ENCODE peak calls at places on chromosomes 11 and 22, in nine cellular contexts. One of them, this sample, is unnamed.
A peak's percentile ranks its signal among the peaks of the same experiment; 100 is the strongest.

GRCh38 chr11:2215561-2216399 is 44.2 kb upstream of the TH start:
- DNase-seq in ovary: no peak
- DNase-seq in H9: peak; percentile 37
- DNase-seq in breast epithelium: peak; percentile 2
- DNase-seq in K562: peak; percentile 12
- DNase-seq in heart right ventricle: no peak
- DNase-seq in GM23338: no peak
- DNase-seq in fibroblast of lung: no peak
- DNase-seq in HCT116: no peak
- DNase-seq in this sample: no peak

GRCh38 chr11:67120881-67121710 is 2.0 kb downstream of the KDM2A start:
- DNase-seq in ovary: no peak
- DNase-seq in H9: no peak
- DNase-seq in breast epithelium: no peak
- DNase-seq in K562: no peak
- DNase-seq in heart right ventricle: no peak
- DNase-seq in GM23338: no peak
- DNase-seq in fibroblast of lung: peak; percentile 58
- DNase-seq in HCT116: no peak
- DNase-seq in this sample: no peak

GRCh38 chr11:121670792-121671275 is 218.1 kb upstream of the SORL1-AS1 start:
- DNase-seq in ovary: no peak
- DNase-seq in H9: no peak
- DNase-seq in breast epithelium: no peak
- DNase-seq in K562: no peak
- DNase-seq in heart right ventricle: no peak
- DNase-seq in GM23338: no peak
- DNase-seq in fibroblast of lung: no peak
- DNase-seq in HCT116: no peak
- DNase-seq in this sample: no peak

GRCh38 chr11:33290319-33290718 is 33.1 kb downstream of the HIPK3 start:
- DNase-seq in ovary: no peak
- DNase-seq in H9: no peak
- DNase-seq in breast epithelium: no peak
- DNase-seq in K562: no peak
- DNase-seq in heart right ventricle: no peak
- DNase-seq in GM23338: no peak
- DNase-seq in fibroblast of lung: no peak
- DNase-seq in HCT116: no peak
- DNase-seq in this sample: no peak

GRCh38 chr11:13963169-13963948 is 836 bp downstream of the SPON1 start:
- DNase-seq in ovary: peak; percentile 67
- DNase-seq in H9: peak; percentile 49
- DNase-seq in breast epithelium: no peak
- DNase-seq in K562: no peak
- DNase-seq in heart right ventricle: peak; percentile 31
- DNase-seq in GM23338: peak; percentile 58
- DNase-seq in fibroblast of lung: peak; percentile 39
- DNase-seq in HCT116: no peak
- DNase-seq in this sample: no peak

GRCh38 chr11:42770444-42771065 is 541.2 kb upstream of the API5 start:
- DNase-seq in ovary: no peak
- DNase-seq in H9: peak; percentile 31
- DNase-seq in breast epithelium: no peak
- DNase-seq in K562: peak; percentile 15
- DNase-seq in heart right ventricle: no peak
- DNase-seq in GM23338: peak; percentile 48
- DNase-seq in fibroblast of lung: peak; percentile 3
- DNase-seq in HCT116: no peak
- DNase-seq in this sample: peak; percentile 29

GRCh38 chr11:119728651-119729580 is at the start of gene NECTIN1:
- DNase-seq in ovary: peak; percentile 93
- DNase-seq in H9: peak; percentile 89
- DNase-seq in breast epithelium: peak; percentile 82
- DNase-seq in K562: peak; percentile 93
- DNase-seq in heart right ventricle: peak; percentile 91
- DNase-seq in GM23338: peak; percentile 87
- DNase-seq in fibroblast of lung: peak; percentile 80
- DNase-seq in HCT116: peak; percentile 60
- DNase-seq in this sample: no peak

GRCh38 chr11:86245369-86246292 is 1.1 kb downstream of the EED start:
- DNase-seq in ovary: no peak
- DNase-seq in H9: peak; percentile 38
- DNase-seq in breast epithelium: no peak
- DNase-seq in K562: peak; percentile 33
- DNase-seq in heart right ventricle: no peak
- DNase-seq in GM23338: peak; percentile 63
- DNase-seq in fibroblast of lung: peak; percentile 28
- DNase-seq in HCT116: no peak
- DNase-seq in this sample: no peak

GRCh38 chr22:28181332-28181731 is 262.3 kb upstream of the PITPNB start:
- DNase-seq in ovary: no peak
- DNase-seq in H9: no peak
- DNase-seq in breast epithelium: no peak
- DNase-seq in K562: no peak
- DNase-seq in heart right ventricle: no peak
- DNase-seq in GM23338: no peak
- DNase-seq in fibroblast of lung: no peak
- DNase-seq in HCT116: no peak
- DNase-seq in this sample: no peak

GRCh38 chr11:15073361-15074205 is at the start of gene CALCB:
- DNase-seq in ovary: no peak
- DNase-seq in H9: peak; percentile 81
- DNase-seq in breast epithelium: no peak
- DNase-seq in K562: no peak
- DNase-seq in heart right ventricle: no peak
- DNase-seq in GM23338: peak; percentile 74
- DNase-seq in fibroblast of lung: peak; percentile 24
- DNase-seq in HCT116: no peak
- DNase-seq in this sample: no peak

GRCh38 chr11:88310246-88310645 is 27.3 kb downstream of the CTSC start:
- DNase-seq in ovary: no peak
- DNase-seq in H9: no peak
- DNase-seq in breast epithelium: no peak
- DNase-seq in K562: no peak
- DNase-seq in heart right ventricle: no peak
- DNase-seq in GM23338: no peak
- DNase-seq in fibroblast of lung: no peak
- DNase-seq in HCT116: no peak
- DNase-seq in this sample: no peak
- H3K4me1 ChIP-seq in ovary: peaks cover 6% of the 10 kb centered on the region
- H3K4me1 ChIP-seq in H9: peaks cover 8% of the 10 kb centered on the region
- H3K4me1 ChIP-seq in breast epithelium: no peaks in the 10 kb centered on the region
- H3K4me1 ChIP-seq in K562: no peaks in the 10 kb centered on the region
- H3K4me1 ChIP-seq in heart right ventricle: no peaks in the 10 kb centered on the region
- H3K4me1 ChIP-seq in GM23338: peaks cover 63% of the 10 kb centered on the region
- H3K4me1 ChIP-seq in fibroblast of lung: no peaks in the 10 kb centered on the region
- H3K4me1 ChIP-seq in HCT116: no peaks in the 10 kb centered on the region
- H3K4me1 ChIP-seq in this sample: peaks cover 5% of the 10 kb centered on the region

GRCh38 chr11:95684701-95685100 is 104.9 kb downstream of the FAM76B start:
- DNase-seq in ovary: no peak
- DNase-seq in H9: no peak
- DNase-seq in breast epithelium: no peak
- DNase-seq in K562: no peak
- DNase-seq in heart right ventricle: no peak
- DNase-seq in GM23338: no peak
- DNase-seq in fibroblast of lung: no peak
- DNase-seq in HCT116: no peak
- DNase-seq in this sample: no peak
- H3K4me1 ChIP-seq in ovary: peaks cover 4% of the 10 kb centered on the region
- H3K4me1 ChIP-seq in H9: no peaks in the 10 kb centered on the region
- H3K4me1 ChIP-seq in breast epithelium: no peaks in the 10 kb centered on the region
- H3K4me1 ChIP-seq in K562: no peaks in the 10 kb centered on the region
- H3K4me1 ChIP-seq in heart right ventricle: peaks cover 3% of the 10 kb centered on the region
- H3K4me1 ChIP-seq in GM23338: peaks cover 11% of the 10 kb centered on the region
- H3K4me1 ChIP-seq in fibroblast of lung: no peaks in the 10 kb centered on the region
- H3K4me1 ChIP-seq in HCT116: no peaks in the 10 kb centered on the region
- H3K4me1 ChIP-seq in this sample: no peaks in the 10 kb centered on the region

GRCh38 chr11:62501432-62501891 is 45.1 kb downstream of the AHNAK start:
- DNase-seq in ovary: no peak
- DNase-seq in H9: no peak
- DNase-seq in breast epithelium: peak; percentile 81
- DNase-seq in K562: no peak
- DNase-seq in heart right ventricle: peak; percentile 57
- DNase-seq in GM23338: no peak
- DNase-seq in fibroblast of lung: peak; percentile 22
- DNase-seq in HCT116: no peak
- DNase-seq in this sample: no peak

GRCh38 chr11:62505112-62505783 is 41.4 kb downstream of the AHNAK start:
- DNase-seq in ovary: no peak
- DNase-seq in H9: peak; percentile 72
- DNase-seq in breast epithelium: no peak
- DNase-seq in K562: peak; percentile 66
- DNase-seq in heart right ventricle: peak; percentile 51
- DNase-seq in GM23338: peak; percentile 92
- DNase-seq in fibroblast of lung: no peak
- DNase-seq in HCT116: no peak
- DNase-seq in this sample: no peak

GRCh38 chr11:62500066-62501035 is 46.3 kb downstream of the AHNAK start:
- DNase-seq in ovary: no peak
- DNase-seq in H9: peak; percentile 67
- DNase-seq in breast epithelium: peak; percentile 83
- DNase-seq in K562: peak; percentile 61
- DNase-seq in heart right ventricle: no peak
- DNase-seq in GM23338: peak; percentile 71
- DNase-seq in fibroblast of lung: no peak
- DNase-seq in HCT116: peak; percentile 88
- DNase-seq in this sample: no peak

GRCh38 chr11:62504158-62504973 is 42.2 kb downstream of the AHNAK start:
- DNase-seq in ovary: no peak
- DNase-seq in H9: peak; percentile 49
- DNase-seq in breast epithelium: peak; percentile 55
- DNase-seq in K562: peak; percentile 38
- DNase-seq in heart right ventricle: no peak
- DNase-seq in GM23338: peak; percentile 75
- DNase-seq in fibroblast of lung: no peak
- DNase-seq in HCT116: no peak
- DNase-seq in this sample: no peak

DNA sequence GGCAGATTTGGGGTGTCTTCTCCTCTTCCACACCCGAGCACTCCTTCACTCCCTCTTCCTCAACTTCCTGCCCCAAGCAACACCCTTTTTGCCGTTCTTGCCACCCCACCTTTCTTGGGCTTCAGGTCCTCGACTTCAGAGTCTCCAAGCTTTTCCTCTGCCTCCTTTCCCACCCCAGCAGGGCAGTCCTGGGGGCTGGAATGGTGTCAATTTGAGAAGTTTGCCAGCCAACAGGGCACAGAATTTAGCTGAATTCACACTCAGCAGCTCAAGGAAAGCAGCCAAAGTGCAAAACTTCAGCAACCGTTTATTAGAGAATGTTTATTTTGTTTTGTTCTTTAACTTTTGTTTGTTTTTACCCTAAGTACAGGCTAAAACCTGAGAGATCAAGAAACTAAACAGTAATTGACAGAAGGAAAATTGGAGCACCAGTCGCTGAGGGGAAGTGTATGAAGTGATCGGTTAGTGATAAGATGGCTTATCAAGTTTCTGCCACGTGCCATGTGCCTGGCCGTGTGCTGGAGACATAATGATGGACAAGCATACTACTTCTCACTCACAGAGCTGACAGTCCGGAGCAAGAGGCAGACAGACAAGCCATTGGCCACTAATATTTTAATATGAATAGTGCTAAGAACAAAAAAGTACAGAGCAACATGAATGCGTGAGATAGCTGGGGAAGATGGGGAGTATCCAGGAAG is 44.4 kb downstream of the AHNAK start:
- DNase-seq in ovary: no peak
- DNase-seq in H9: no peak
- DNase-seq in breast epithelium: no peak
- DNase-seq in K562: no peak
- DNase-seq in heart right ventricle: no peak
- DNase-seq in GM23338: no peak
- DNase-seq in fibroblast of lung: no peak
- DNase-seq in HCT116: no peak
- DNase-seq in this sample: no peak
- H3K4me1 ChIP-seq in ovary: peaks cover 2% of the 10 kb centered on the region
- H3K4me1 ChIP-seq in H9: no peaks in the 10 kb centered on the region
- H3K4me1 ChIP-seq in breast epithelium: no peaks in the 10 kb centered on the region
- H3K4me1 ChIP-seq in K562: peaks cover 58% of the 10 kb centered on the region
- H3K4me1 ChIP-seq in heart right ventricle: peaks cover 69% of the 10 kb centered on the region
- H3K4me1 ChIP-seq in GM23338: peaks cover 30% of the 10 kb centered on the region
- H3K4me1 ChIP-seq in fibroblast of lung: peaks cover 5% of the 10 kb centered on the region
- H3K4me1 ChIP-seq in HCT116: peaks cover 26% of the 10 kb centered on the region
- H3K4me1 ChIP-seq in this sample: peaks cover 4% of the 10 kb centered on the region

GRCh38 chr11:68383976-68384501 is 71.6 kb downstream of the LRP5 start:
- DNase-seq in ovary: peak; percentile 74
- DNase-seq in H9: peak; percentile 76
- DNase-seq in breast epithelium: no peak
- DNase-seq in K562: peak; percentile 79
- DNase-seq in heart right ventricle: peak; percentile 74
- DNase-seq in GM23338: peak; percentile 86
- DNase-seq in fibroblast of lung: peak; percentile 46
- DNase-seq in HCT116: peak; percentile 24
- DNase-seq in this sample: peak; percentile 60
- H3K4me1 ChIP-seq in ovary: peaks cover 18% of the 10 kb centered on the region
- H3K4me1 ChIP-seq in H9: no peaks in the 10 kb centered on the region
- H3K4me1 ChIP-seq in breast epithelium: peaks cover 15% of the 10 kb centered on the region
- H3K4me1 ChIP-seq in K562: no peaks in the 10 kb centered on the region
- H3K4me1 ChIP-seq in heart right ventricle: peaks cover 39% of the 10 kb centered on the region
- H3K4me1 ChIP-seq in GM23338: no peaks in the 10 kb centered on the region
- H3K4me1 ChIP-seq in fibroblast of lung: peaks cover 19% of the 10 kb centered on the region
- H3K4me1 ChIP-seq in HCT116: no peaks in the 10 kb centered on the region
- H3K4me1 ChIP-seq in this sample: no peaks in the 10 kb centered on the region

DNA sequence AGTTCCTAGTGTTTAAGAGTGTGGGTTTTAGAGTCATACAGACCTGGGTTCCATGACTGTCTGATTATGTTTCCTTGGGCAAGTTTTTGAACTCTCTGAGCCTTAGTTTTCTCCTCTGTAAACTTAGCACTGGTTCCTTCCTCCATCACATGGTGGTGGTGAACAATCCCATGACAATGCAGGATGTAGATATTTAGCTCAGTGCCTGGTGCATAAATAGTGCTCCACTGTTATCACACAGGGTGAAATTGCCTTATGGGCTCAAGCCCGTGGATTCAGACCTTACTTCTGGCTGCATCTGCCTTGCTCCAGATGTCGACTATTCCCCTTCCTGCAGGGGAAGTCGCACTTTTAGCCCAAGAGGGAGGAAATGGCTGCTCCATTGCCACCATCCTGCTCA is 62.7 kb downstream of the LDLRAD3 start:
- DNase-seq in ovary: no peak
- DNase-seq in H9: no peak
- DNase-seq in breast epithelium: no peak
- DNase-seq in K562: no peak
- DNase-seq in heart right ventricle: no peak
- DNase-seq in GM23338: no peak
- DNase-seq in fibroblast of lung: no peak
- DNase-seq in HCT116: no peak
- DNase-seq in this sample: no peak
- H3K4me1 ChIP-seq in ovary: peaks cover 16% of the 10 kb centered on the region
- H3K4me1 ChIP-seq in H9: peaks cover 6% of the 10 kb centered on the region
- H3K4me1 ChIP-seq in breast epithelium: no peaks in the 10 kb centered on the region
- H3K4me1 ChIP-seq in K562: no peaks in the 10 kb centered on the region
- H3K4me1 ChIP-seq in heart right ventricle: no peaks in the 10 kb centered on the region
- H3K4me1 ChIP-seq in GM23338: peaks cover 24% of the 10 kb centered on the region
- H3K4me1 ChIP-seq in fibroblast of lung: peaks cover 11% of the 10 kb centered on the region
- H3K4me1 ChIP-seq in HCT116: peaks cover 11% of the 10 kb centered on the region
- H3K4me1 ChIP-seq in this sample: peaks cover 4% of the 10 kb centered on the region

GRCh38 chr11:118304809-118305248 is 299 bp downstream of the CD3E start:
- DNase-seq in ovary: no peak
- DNase-seq in H9: no peak
- DNase-seq in breast epithelium: no peak
- DNase-seq in K562: no peak
- DNase-seq in heart right ventricle: no peak
- DNase-seq in GM23338: no peak
- DNase-seq in fibroblast of lung: no peak
- DNase-seq in HCT116: no peak
- DNase-seq in this sample: no peak
- H3K4me1 ChIP-seq in ovary: no peaks in the 10 kb centered on the region
- H3K4me1 ChIP-seq in H9: no peaks in the 10 kb centered on the region
- H3K4me1 ChIP-seq in breast epithelium: no peaks in the 10 kb centered on the region
- H3K4me1 ChIP-seq in K562: no peaks in the 10 kb centered on the region
- H3K4me1 ChIP-seq in heart right ventricle: no peaks in the 10 kb centered on the region
- H3K4me1 ChIP-seq in GM23338: no peaks in the 10 kb centered on the region
- H3K4me1 ChIP-seq in fibroblast of lung: no peaks in the 10 kb centered on the region
- H3K4me1 ChIP-seq in HCT116: no peaks in the 10 kb centered on the region
- H3K4me1 ChIP-seq in this sample: no peaks in the 10 kb centered on the region